ENCODE peak calls at places on chromosomes 4 and X, in eight cellular contexts. One of them, this sample, is unnamed.

GRCh38 chrX:104987063-104987462 is 233.4 kb downstream of the TEX13A start:
- DNase-seq in IMR-90: no peak
- DNase-seq in cardiac muscle cell: peak
- DNase-seq in thoracic aorta: no peak
- DNase-seq in fibroblast of pulmonary artery: peak
- DNase-seq in adrenal gland: no peak
- DNase-seq in HFF-Myc: no peak
- DNase-seq in Peyer's patch: no peak
- DNase-seq in this sample: peak

GRCh38 chrX:9745417-9746115 is 20.1 kb downstream of the GPR143 start:
- DNase-seq in adrenal gland: peak
- DNase-seq in HFF-Myc: no peak
- DNase-seq in Peyer's patch: no peak
- DNase-seq in IMR-90: peak
- DNase-seq in thoracic aorta: no peak
- DNase-seq in fibroblast of pulmonary artery: peak
- DNase-seq in cardiac muscle cell: peak
- DNase-seq in this sample: peak

GRCh38 chr4:123102897-123103489 is 180.6 kb upstream of the NUDT6 start:
- DNase-seq in adrenal gland: no peak
- DNase-seq in fibroblast of pulmonary artery: peak
- DNase-seq in thoracic aorta: no peak
- DNase-seq in Peyer's patch: no peak
- DNase-seq in HFF-Myc: no peak
- DNase-seq in IMR-90: peak
- DNase-seq in cardiac muscle cell: peak
- DNase-seq in this sample: peak

GRCh38 chrX:111568356-111568755 is 56.9 kb downstream of the SERTM2 start:
- DNase-seq in HFF-Myc: no peak
- DNase-seq in Peyer's patch: no peak
- DNase-seq in cardiac muscle cell: peak
- DNase-seq in fibroblast of pulmonary artery: peak
- DNase-seq in thoracic aorta: no peak
- DNase-seq in IMR-90: peak
- DNase-seq in adrenal gland: no peak
- DNase-seq in this sample: peak

GRCh38 chr4:26058537-26058936 is 144.5 kb downstream of the SMIM20 start:
- DNase-seq in thoracic aorta: no peak
- DNase-seq in IMR-90: no peak
- DNase-seq in adrenal gland: no peak
- DNase-seq in cardiac muscle cell: no peak
- DNase-seq in Peyer's patch: no peak
- DNase-seq in fibroblast of pulmonary artery: no peak
- DNase-seq in HFF-Myc: no peak
- DNase-seq in this sample: peak

GRCh38 chr4:25174674-25175073 is 14.4 kb upstream of the SEPSECS start:
- DNase-seq in thoracic aorta: no peak
- DNase-seq in cardiac muscle cell: no peak
- DNase-seq in fibroblast of pulmonary artery: peak
- DNase-seq in Peyer's patch: no peak
- DNase-seq in HFF-Myc: no peak
- DNase-seq in IMR-90: peak
- DNase-seq in adrenal gland: no peak
- DNase-seq in this sample: peak

GRCh38 chrX:39984191-39984956 is 113.4 kb downstream of the BCOR start:
- DNase-seq in adrenal gland: no peak
- DNase-seq in HFF-Myc: no peak
- DNase-seq in Peyer's patch: no peak
- DNase-seq in IMR-90: peak
- DNase-seq in cardiac muscle cell: peak
- DNase-seq in fibroblast of pulmonary artery: peak
- DNase-seq in thoracic aorta: no peak
- DNase-seq in this sample: peak

GRCh38 chrX:69987691-69988090 is 62.0 kb downstream of the AWAT2 start:
- DNase-seq in thoracic aorta: no peak
- DNase-seq in cardiac muscle cell: peak
- DNase-seq in Peyer's patch: no peak
- DNase-seq in adrenal gland: no peak
- DNase-seq in IMR-90: no peak
- DNase-seq in HFF-Myc: no peak
- DNase-seq in fibroblast of pulmonary artery: peak
- DNase-seq in this sample: no peak

GRCh38 chrX:17459008-17459407 is 84.0 kb downstream of the NHS start:
- DNase-seq in adrenal gland: peak
- DNase-seq in thoracic aorta: no peak
- DNase-seq in HFF-Myc: peak
- DNase-seq in IMR-90: peak
- DNase-seq in Peyer's patch: no peak
- DNase-seq in fibroblast of pulmonary artery: peak
- DNase-seq in cardiac muscle cell: peak
- DNase-seq in this sample: peak

GRCh38 chrX:27555514-27555913 is 34.6 kb upstream of the DCAF8L2 start:
- DNase-seq in IMR-90: peak
- DNase-seq in cardiac muscle cell: peak
- DNase-seq in Peyer's patch: no peak
- DNase-seq in HFF-Myc: no peak
- DNase-seq in thoracic aorta: no peak
- DNase-seq in fibroblast of pulmonary artery: peak
- DNase-seq in adrenal gland: no peak
- DNase-seq in this sample: peak

GRCh38 chr4:102757681-102758080 is 3.1 kb downstream of the MANBA start:
- DNase-seq in cardiac muscle cell: no peak
- DNase-seq in IMR-90: no peak
- DNase-seq in Peyer's patch: no peak
- DNase-seq in adrenal gland: no peak
- DNase-seq in HFF-Myc: no peak
- DNase-seq in fibroblast of pulmonary artery: no peak
- DNase-seq in thoracic aorta: no peak
- DNase-seq in this sample: no peak

GRCh38 chr4:1172971-1173757 is 781 bp upstream of the SPON2 start:
- DNase-seq in cardiac muscle cell: peak
- DNase-seq in Peyer's patch: peak
- DNase-seq in fibroblast of pulmonary artery: peak
- DNase-seq in IMR-90: peak
- DNase-seq in adrenal gland: no peak
- DNase-seq in HFF-Myc: no peak
- DNase-seq in thoracic aorta: no peak
- DNase-seq in this sample: no peak

DNA sequence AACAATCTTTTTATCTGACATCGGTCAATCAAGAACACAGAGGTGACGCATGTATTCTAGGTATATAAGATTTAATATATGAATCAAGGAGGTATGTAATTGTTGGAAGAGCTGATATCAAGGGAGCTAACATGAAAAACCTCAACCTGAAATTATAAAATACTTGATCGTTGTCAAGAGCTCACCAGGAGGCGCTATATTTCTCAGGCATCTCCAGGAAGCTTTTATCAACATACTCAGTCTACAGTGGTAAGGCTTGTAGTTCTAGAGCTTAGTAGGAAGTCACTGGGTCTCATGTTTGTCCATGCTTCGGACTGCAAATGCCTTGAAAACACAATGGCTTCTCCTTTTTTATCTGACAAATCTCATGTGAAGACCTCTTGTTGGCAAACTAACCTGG is 156.1 kb downstream of the GRXCR1 start:
- DNase-seq in cardiac muscle cell: no peak
- DNase-seq in HFF-Myc: no peak
- DNase-seq in IMR-90: no peak
- DNase-seq in adrenal gland: no peak
- DNase-seq in Peyer's patch: no peak
- DNase-seq in thoracic aorta: no peak
- DNase-seq in fibroblast of pulmonary artery: no peak
- DNase-seq in this sample: peak
- TF ChIP-seq CTCF in cardiac muscle cell: no peak
- TF ChIP-seq CTCF in HFF-Myc: no peak
- TF ChIP-seq CTCF in IMR-90: peak
- TF ChIP-seq CTCF in adrenal gland: no peak
- TF ChIP-seq CTCF in Peyer's patch: no peak
- TF ChIP-seq CTCF in thoracic aorta: no peak
- TF ChIP-seq CTCF in fibroblast of pulmonary artery: no peak
- TF ChIP-seq CTCF in this sample: peak

DNA sequence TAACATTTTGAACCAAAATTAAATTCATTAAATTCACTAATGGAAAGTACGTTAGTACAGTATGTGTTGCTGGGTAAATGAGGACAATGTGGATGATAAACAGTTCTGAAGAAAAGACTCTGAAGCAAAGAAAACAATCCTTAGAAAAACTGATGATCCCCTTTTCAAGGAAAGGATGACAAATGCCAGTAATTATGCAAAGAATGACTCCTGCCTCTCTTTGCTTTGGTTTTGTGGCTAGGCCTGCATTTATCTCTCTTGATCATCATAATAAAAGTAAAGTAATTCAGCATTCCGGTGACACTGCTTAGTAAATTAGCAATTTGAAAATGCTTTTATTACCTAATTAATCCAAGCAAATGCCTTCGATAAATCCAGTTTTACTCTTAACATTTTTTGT is 652.2 kb upstream of the DIPK2B start:
- DNase-seq in HFF-Myc: no peak
- DNase-seq in cardiac muscle cell: no peak
- DNase-seq in fibroblast of pulmonary artery: no peak
- DNase-seq in thoracic aorta: no peak
- DNase-seq in adrenal gland: no peak
- DNase-seq in Peyer's patch: no peak
- DNase-seq in IMR-90: no peak
- DNase-seq in this sample: peak
- H3K4me3 ChIP-seq in HFF-Myc: no peak
- H3K4me3 ChIP-seq in cardiac muscle cell: no peak
- H3K4me3 ChIP-seq in fibroblast of pulmonary artery: no peak
- H3K4me3 ChIP-seq in thoracic aorta: no peak
- H3K4me3 ChIP-seq in adrenal gland: no peak
- H3K4me3 ChIP-seq in Peyer's patch: no peak
- H3K4me3 ChIP-seq in IMR-90: no peak
- H3K4me3 ChIP-seq in this sample: no peak

DNA sequence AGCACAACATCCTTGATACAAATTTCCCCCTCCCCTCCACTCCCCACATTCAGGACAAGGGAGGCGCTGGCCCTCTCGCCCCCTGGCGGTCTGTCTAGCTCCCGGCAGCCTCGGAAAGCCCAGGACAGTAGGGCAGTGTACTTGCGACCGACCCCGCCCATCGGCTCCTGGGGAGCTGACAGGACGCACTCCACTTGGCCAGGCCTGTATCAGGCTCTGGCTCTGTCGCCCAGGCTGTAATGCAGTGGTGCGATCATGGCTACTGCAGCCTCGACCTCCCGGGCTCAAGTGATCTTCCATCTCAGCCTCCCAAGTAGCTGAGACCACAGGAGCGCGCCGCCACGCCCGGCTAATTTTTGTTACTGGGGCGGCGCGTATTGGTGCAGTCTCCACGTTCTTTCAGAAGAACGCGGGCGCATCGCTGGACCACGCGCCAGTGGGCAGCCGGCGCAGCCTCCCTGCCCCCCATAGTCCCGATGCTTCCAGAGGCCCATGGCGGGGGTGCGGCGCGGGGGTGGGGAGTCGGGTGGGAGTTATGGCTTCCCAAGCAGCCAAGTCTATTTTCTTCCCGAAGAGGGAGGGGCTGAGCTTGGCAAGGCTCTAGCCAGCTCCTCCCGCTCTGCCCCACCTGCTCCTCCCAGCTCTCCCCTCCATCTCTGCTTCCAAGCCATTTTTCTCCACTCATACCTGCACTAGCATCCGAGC is 7.8 kb upstream of the AKAP14 start:
- DNase-seq in adrenal gland: peak
- DNase-seq in cardiac muscle cell: peak
- DNase-seq in fibroblast of pulmonary artery: peak
- DNase-seq in thoracic aorta: no peak
- DNase-seq in Peyer's patch: peak
- DNase-seq in HFF-Myc: no peak
- DNase-seq in IMR-90: peak
- DNase-seq in this sample: peak
- TF ChIP-seq CTCF in adrenal gland: peak
- TF ChIP-seq CTCF in cardiac muscle cell: peak
- TF ChIP-seq CTCF in fibroblast of pulmonary artery: peak
- TF ChIP-seq CTCF in thoracic aorta: peak
- TF ChIP-seq CTCF in Peyer's patch: no peak
- TF ChIP-seq CTCF in HFF-Myc: peak
- TF ChIP-seq CTCF in IMR-90: peak
- TF ChIP-seq CTCF in this sample: peak

GRCh38 chrX:130163350-130163851 is 2.2 kb downstream of the AIFM1 start:
- DNase-seq in thoracic aorta: no peak
- DNase-seq in cardiac muscle cell: no peak
- DNase-seq in HFF-Myc: no peak
- DNase-seq in IMR-90: no peak
- DNase-seq in fibroblast of pulmonary artery: no peak
- DNase-seq in Peyer's patch: no peak
- DNase-seq in adrenal gland: no peak
- DNase-seq in this sample: no peak
- H3K4me3 ChIP-seq in thoracic aorta: no peak
- H3K4me3 ChIP-seq in cardiac muscle cell: no peak
- H3K4me3 ChIP-seq in HFF-Myc: no peak
- H3K4me3 ChIP-seq in IMR-90: no peak
- H3K4me3 ChIP-seq in fibroblast of pulmonary artery: no peak
- H3K4me3 ChIP-seq in Peyer's patch: no peak
- H3K4me3 ChIP-seq in adrenal gland: no peak
- H3K4me3 ChIP-seq in this sample: no peak

DNA sequence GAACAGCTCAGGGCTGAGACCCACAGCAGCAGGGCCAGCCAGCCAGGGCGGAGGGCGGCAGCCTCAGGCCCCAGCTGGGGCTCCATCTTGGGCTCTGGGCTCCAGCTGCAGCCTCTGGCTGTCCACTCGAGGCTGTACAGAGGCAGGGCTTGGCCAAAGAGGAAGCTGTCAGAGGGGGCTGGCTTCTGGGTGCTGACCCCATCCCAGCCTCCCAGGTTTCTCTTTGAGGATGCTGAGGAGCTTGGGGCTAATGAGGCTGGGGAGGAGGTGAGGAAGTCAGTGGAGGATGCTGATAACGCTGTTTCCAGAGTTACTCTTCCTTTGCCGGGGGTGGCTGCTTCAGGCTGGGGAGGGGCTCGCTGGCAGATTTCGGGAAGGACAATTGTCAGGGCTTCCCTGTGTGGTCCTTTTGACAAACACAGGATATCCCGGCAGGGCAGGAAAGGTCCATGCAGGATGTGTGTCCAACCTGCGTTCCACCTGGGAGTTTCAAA is at the start of gene DIPK2B:
- DNase-seq in thoracic aorta: no peak
- DNase-seq in Peyer's patch: no peak
- DNase-seq in HFF-Myc: no peak
- DNase-seq in fibroblast of pulmonary artery: no peak
- DNase-seq in IMR-90: no peak
- DNase-seq in adrenal gland: peak
- DNase-seq in cardiac muscle cell: no peak
- DNase-seq in this sample: no peak
- TF ChIP-seq CTCF in thoracic aorta: no peak
- TF ChIP-seq CTCF in Peyer's patch: no peak
- TF ChIP-seq CTCF in HFF-Myc: no peak
- TF ChIP-seq CTCF in fibroblast of pulmonary artery: no peak
- TF ChIP-seq CTCF in IMR-90: no peak
- TF ChIP-seq CTCF in adrenal gland: no peak
- TF ChIP-seq CTCF in cardiac muscle cell: no peak
- TF ChIP-seq CTCF in this sample: no peak

This sample was measured in bronchial epithelial cell.